ENCODE peak calls at places on chromosomes 11 and 22, in eight cellular contexts. E is K562, H is fibroblast of lung, I is uterus, D is prostate gland, A is ascending aorta, J is ovary, T is neural progenitor cell. C is an unnamed sample. For H3K9me3, the result is how much of the 10 kb centered on the place peaks cover.

GRCh38 chr11:12003815-12004214 is 4.6 kb downstream of the DKK3 start:
- DNase-seq in H (no peak), J (no peak), A (no peak), I (no peak), D (no peak), E (no peak), T (no peak), C (no peak)

GRCh38 chr22:19812910-19813309 is 41.8 kb downstream of the GNB1L start:
- DNase-seq in I (no peak), E (no peak), J (no peak), T (no peak), D (no peak), A (no peak), H (no peak), C (no peak)

GRCh38 chr22:37681556-37682049 is 4.5 kb upstream of the NOL12 start:
- DNase-seq in H (peak), T (peak), J (peak), D (peak), E (peak), A (no peak), I (peak), C (peak)

GRCh38 chr22:37549704-37550059 is 10.6 kb upstream of the CDC42EP1 start:
- DNase-seq in A (no peak), D (peak), I (peak), J (peak), T (peak), H (peak), E (no peak), C (no peak)

GRCh38 chr11:9089061-9089460 is 2.3 kb downstream of the SCUBE2 start:
- DNase-seq in H (no peak), D (peak), J (no peak), A (no peak), I (no peak), E (no peak), T (no peak), C (no peak)

GRCh38 chr11:112318193-112318592 is 57.5 kb upstream of the PLET1 start:
- DNase-seq in D (no peak), I (no peak), E (no peak), A (no peak), T (no peak), H (peak), J (no peak), C (no peak)

GRCh38 chr11:100830295-100830694 is 143.2 kb downstream of the ARHGAP42 start:
- DNase-seq in H (no peak), D (no peak), A (no peak), T (peak), J (no peak), E (no peak), I (no peak), C (no peak)

GRCh38 chr11:68827733-68828132 is 14.0 kb downstream of the CPT1A start:
- DNase-seq in T (no peak), J (no peak), H (no peak), D (no peak), E (no peak), I (no peak), A (no peak), C (no peak)

GRCh38 chr11:11975201-11976092 is 33.0 kb downstream of the DKK3 start:
- DNase-seq in E (no peak), H (no peak), T (no peak), I (no peak), D (no peak), J (no peak), A (no peak), C (no peak)

GRCh38 chr11:115613986-115614625 is 109.9 kb upstream of the CADM1 start:
- DNase-seq in E (no peak), I (no peak), J (no peak), H (peak), A (no peak), D (no peak), T (no peak), C (no peak)

GRCh38 chr11:45902452-45903380 is 4.4 kb downstream of the FREY1 start:
- DNase-seq in T (no peak), I (no peak), E (no peak), J (no peak), D (no peak), H (no peak), A (no peak), C (no peak)

GRCh38 chr11:2273311-2273710 is 2.9 kb upstream of the ASCL2 start:
- DNase-seq in J (peak), I (peak), A (no peak), E (no peak), D (no peak), T (no peak), H (no peak), C (no peak)

GRCh38 chr11:89495951-89496350 is 4.8 kb upstream of the NOX4 start:
- DNase-seq in T (peak), E (no peak), J (peak), I (peak), D (no peak), H (peak), A (no peak), C (no peak)

GRCh38 chr11:126318642-126319373 is 14.9 kb downstream of the DCPS start:
- DNase-seq in D (peak), A (no peak), I (peak), H (peak), T (no peak), E (no peak), J (no peak), C (no peak)

GRCh38 chr22:48740086-48740730 is 1087.5 kb downstream of the BRD1 start:
- DNase-seq in J (no peak), I (no peak), H (no peak), D (no peak), T (no peak), A (peak), E (no peak), C (no peak)
- H3K9me3 ChIP-seq in J (under half), I (under half), H (under half), D (under half), T (under half), A (under half), E (under half), C (under half)

GRCh38 chr22:42930810-42931420 is 73.8 kb upstream of the ARFGAP3 start:
- DNase-seq in A (no peak), T (no peak), D (no peak), H (no peak), J (no peak), I (no peak), E (no peak), C (no peak)
- H3K27ac ChIP-seq in A (peak), T (no peak), D (peak), H (peak), J (no peak), I (peak), E (no peak), C (no peak)

GRCh38 chr11:48237727-48238126 is 7.2 kb upstream of the OR4X2 start:
- DNase-seq in D (no peak), A (no peak), I (no peak), J (no peak), E (no peak), H (no peak), T (no peak), C (no peak)
- H3K9me3 ChIP-seq in D (under half), A (under half), I (under half), J (under half), E (under half), H (under half), T (under half), C (under half)

GRCh38 chr11:76155455-76156232 is 50.7 kb downstream of the WNT11 start:
- DNase-seq in D (no peak), I (no peak), A (no peak), J (no peak), T (no peak), H (no peak), E (no peak), C (no peak)
- H3K27ac ChIP-seq in D (no peak), I (no peak), A (no peak), J (no peak), T (no peak), H (no peak), E (no peak), C (no peak)

GRCh38 chr22:24763872-24764485 is 10.5 kb downstream of the PIWIL3 start:
- DNase-seq in J (no peak), A (no peak), H (no peak), I (no peak), D (no peak), T (no peak), E (no peak), C (no peak)
- H3K9me3 ChIP-seq in J (under half), A (under half), H (under half), I (under half), D (under half), T (under half), E (under half), C (under half)

DNA sequence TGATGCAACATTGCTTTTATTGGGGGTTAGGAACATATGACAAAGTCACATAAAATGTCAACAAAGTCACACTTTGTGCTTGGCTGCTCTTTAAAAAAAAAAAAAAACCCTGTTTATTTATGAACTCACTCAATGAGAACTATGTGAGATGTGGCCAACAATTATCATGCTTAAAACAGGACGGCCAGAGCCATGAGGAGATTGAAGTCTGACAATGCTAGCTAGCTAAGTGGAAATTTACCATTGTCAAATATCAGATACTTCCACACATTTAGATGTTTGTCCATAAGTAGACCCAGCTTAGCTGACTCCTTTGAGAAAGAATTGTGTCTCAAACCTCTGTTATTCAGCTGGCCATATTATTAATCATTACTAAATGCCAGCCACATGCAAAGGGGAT is 26.9 kb downstream of the BLID start:
- DNase-seq in H (no peak), T (no peak), I (no peak), E (no peak), D (no peak), J (no peak), A (no peak), C (no peak)
- H3K27ac ChIP-seq in H (no peak), T (no peak), I (no peak), E (no peak), D (no peak), J (no peak), A (peak), C (no peak)

GRCh38 chr22:47392729-47393128 is 630.3 kb downstream of the TBC1D22A start:
- DNase-seq in I (no peak), T (no peak), A (no peak), H (no peak), J (no peak), D (no peak), E (no peak), C (no peak)

GRCh38 chr22:47392054-47392347 is 629.6 kb downstream of the TBC1D22A start:
- DNase-seq in J (no peak), H (no peak), A (no peak), E (no peak), I (no peak), D (no peak), T (no peak), C (no peak)

GRCh38 chr22:47390026-47390970 is 627.8 kb downstream of the TBC1D22A start:
- DNase-seq in E (no peak), A (no peak), H (no peak), I (no peak), J (no peak), D (no peak), T (no peak), C (no peak)

GRCh38 chr22:47393191-47393590 is 630.7 kb downstream of the TBC1D22A start:
- DNase-seq in H (no peak), E (no peak), T (no peak), I (no peak), A (no peak), J (no peak), D (no peak), C (no peak)

DNA sequence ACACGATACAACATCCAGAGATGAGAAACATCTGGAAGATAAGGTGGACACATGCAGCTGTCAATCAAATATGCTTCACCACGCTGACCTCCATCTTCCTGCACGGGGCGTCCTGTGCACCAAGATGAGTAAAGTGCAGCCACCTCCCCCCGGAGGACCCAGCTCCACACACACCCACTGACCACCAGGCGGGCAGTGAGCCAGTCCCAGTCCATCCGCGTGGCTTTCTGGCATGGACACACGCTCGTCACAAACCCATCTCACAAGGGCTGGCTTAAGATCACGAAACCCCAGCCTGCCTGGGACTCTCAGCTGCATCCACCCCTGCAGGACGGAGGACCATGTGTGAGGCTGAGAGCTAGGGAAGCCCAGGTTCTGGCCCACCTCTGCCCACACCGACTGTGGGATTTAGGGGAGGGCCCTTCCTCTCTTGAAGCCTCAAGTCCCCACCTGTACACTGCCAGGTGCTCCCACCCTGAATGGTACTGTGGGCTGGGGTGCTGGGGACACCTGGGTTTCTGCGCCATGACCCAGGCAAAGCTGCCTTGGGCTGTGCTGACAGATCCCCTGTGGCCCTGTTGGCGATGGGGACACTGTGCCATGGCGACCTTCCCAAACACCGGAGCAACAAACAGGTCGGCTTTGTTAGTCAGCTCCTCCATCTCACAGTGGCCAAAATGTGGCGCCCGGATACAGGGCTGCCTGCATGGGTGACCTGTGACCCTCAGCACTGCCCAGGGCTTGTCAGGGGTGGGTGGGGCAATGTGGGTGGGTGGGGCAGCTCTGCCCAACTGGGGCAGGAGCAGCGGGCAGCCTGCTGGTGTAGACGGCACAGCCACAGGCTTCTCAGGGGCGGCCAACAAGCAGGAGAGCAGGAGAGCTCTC is 629.0 kb downstream of the TBC1D22A start:
- DNase-seq in E (no peak), I (no peak), D (no peak), A (no peak), J (no peak), T (no peak), H (no peak), C (no peak)
- H3K9me3 ChIP-seq in E (under half), I (under half), D (under half), A (under half), J (under half), T (under half), H (under half), C (under half)

DNA sequence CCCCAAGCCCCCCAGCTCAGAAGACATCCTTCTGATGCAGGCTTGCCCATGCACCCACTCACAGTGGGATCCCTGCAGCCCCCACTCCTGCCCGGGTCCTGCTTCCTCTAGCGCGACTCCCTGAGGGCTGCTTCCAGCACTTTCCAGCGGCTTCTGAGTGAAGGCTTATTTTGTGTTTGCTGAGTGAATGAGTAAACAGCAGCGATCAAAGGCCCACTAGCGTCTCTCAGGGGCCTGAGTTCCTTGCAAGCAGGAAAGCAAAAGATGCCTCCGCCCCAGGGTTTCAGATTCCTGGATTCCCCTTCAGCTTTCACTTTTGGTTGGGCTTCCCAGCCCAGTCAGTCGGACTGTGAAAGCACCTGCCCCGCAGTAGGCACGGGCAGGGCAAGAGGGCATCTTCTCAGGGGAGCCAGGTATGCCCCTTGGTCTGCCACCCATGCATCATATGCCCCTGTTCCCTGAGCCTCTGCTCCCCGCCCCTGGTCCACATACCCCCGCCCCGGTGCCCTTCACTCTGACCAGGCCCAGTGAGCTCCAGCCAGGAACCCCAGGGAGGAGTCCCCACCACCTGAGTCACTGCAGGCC is 9.2 kb downstream of the FADD start:
- DNase-seq in H (no peak), D (no peak), T (no peak), A (no peak), J (no peak), E (no peak), I (no peak), C (no peak)
- H3K27ac ChIP-seq in H (no peak), D (no peak), T (no peak), A (no peak), J (no peak), E (no peak), I (no peak), C (no peak)